ENCODE peak calls at places on chromosomes 16 and 17, in ten cellular contexts. N is PC-9, W is lung, T is psoas muscle, M is astrocyte of the spinal cord, Z is HL-60, U is bronchial epithelial cell, P is retinal pigment epithelial cell, A is GM23338, L is neural progenitor cell. F is an unnamed sample.

GRCh38 chr16:27387724-27388123 is 14.2 kb upstream of the IL21R start:
- DNase-seq in Z (no peak), N (no peak), L (no peak), P (no peak), A (no peak), T (no peak), U (no peak), M (no peak), W (no peak), F (no peak)

GRCh38 chr16:50677351-50677750 is 3.8 kb downstream of the SNX20 start:
- DNase-seq in A (peak), P (no peak), Z (no peak), W (no peak), L (no peak), M (no peak), N (no peak), U (no peak), T (no peak), F (peak)

GRCh38 chr17:42725143-42725542 is 19.7 kb downstream of the EZH1 start:
- DNase-seq in N (no peak), A (no peak), T (no peak), W (no peak), U (no peak), P (no peak), M (no peak), Z (no peak), L (no peak), F (no peak)

GRCh38 chr16:11264155-11264832 is 4.8 kb downstream of the TNP2 start:
- DNase-seq in W (no peak), T (no peak), U (no peak), A (no peak), L (no peak), P (no peak), Z (peak), M (no peak), N (no peak), F (no peak)

GRCh38 chr16:86604436-86605220 is 26.3 kb downstream of the FOXL1 start:
- DNase-seq in M (no peak), W (no peak), A (no peak), Z (no peak), U (no peak), N (no peak), P (no peak), L (no peak), T (no peak), F (no peak)

GRCh38 chr17:18960803-18961511 is 9.0 kb downstream of the SLC5A10 start:
- DNase-seq in T (peak), L (peak), U (peak), Z (peak), P (no peak), A (peak), W (peak), M (peak), N (no peak), F (peak)

GRCh38 chr17:41683441-41684007 is 5.2 kb upstream of the EIF1 start:
- DNase-seq in Z (no peak), M (no peak), L (no peak), W (no peak), T (peak), A (no peak), N (no peak), U (no peak), P (peak), F (no peak)

GRCh38 chr17:9284884-9285283 is 263.6 kb downstream of the NTN1 start:
- DNase-seq in T (no peak), W (no peak), Z (no peak), M (no peak), N (no peak), P (no peak), A (peak), U (no peak), L (no peak), F (no peak)

GRCh38 chr16:67082891-67083290 is 26.9 kb upstream of the PHAF1 start:
- DNase-seq in N (no peak), L (no peak), M (peak), W (no peak), A (no peak), T (no peak), U (no peak), P (no peak), Z (no peak), F (no peak)

GRCh38 chr17:29929544-29930398 is at the start of gene SSH2:
- DNase-seq in Z (peak), P (no peak), W (peak), A (peak), L (peak), U (peak), N (peak), M (peak), T (peak), F (peak)

GRCh38 chr17:42104264-42104663 is 6.0 kb upstream of the ZNF385C start:
- DNase-seq in M (no peak), T (no peak), W (no peak), Z (no peak), P (no peak), U (no peak), N (no peak), A (no peak), L (no peak), F (no peak)

GRCh38 chr17:67443931-67444597 is 67.0 kb downstream of the PITPNC1 start:
- DNase-seq in U (no peak), P (no peak), N (no peak), M (peak), A (no peak), L (no peak), W (no peak), T (no peak), Z (no peak), F (no peak)

GRCh38 chr17:80265205-80266068 is 4.8 kb downstream of the RNF213 start:
- DNase-seq in L (no peak), U (no peak), P (no peak), N (no peak), W (peak), A (no peak), T (no peak), Z (no peak), M (no peak), F (no peak)

GRCh38 chr16:47461598-47462266 is 601 bp downstream of the PHKB start:
- DNase-seq in T (no peak), P (peak), A (peak), L (peak), W (peak), M (peak), Z (peak), N (peak), U (peak), F (no peak)

GRCh38 chr17:78723001-78723796 is 58.9 kb downstream of the CYTH1 start:
- DNase-seq in U (no peak), Z (no peak), L (peak), A (peak), P (no peak), T (peak), W (no peak), N (no peak), M (peak), F (no peak)
- H3K4me3 ChIP-seq in U (no peak), Z (no peak), L (peak), A (peak), P (peak), T (peak), W (no peak), N (no peak), M (peak), F (peak)

DNA sequence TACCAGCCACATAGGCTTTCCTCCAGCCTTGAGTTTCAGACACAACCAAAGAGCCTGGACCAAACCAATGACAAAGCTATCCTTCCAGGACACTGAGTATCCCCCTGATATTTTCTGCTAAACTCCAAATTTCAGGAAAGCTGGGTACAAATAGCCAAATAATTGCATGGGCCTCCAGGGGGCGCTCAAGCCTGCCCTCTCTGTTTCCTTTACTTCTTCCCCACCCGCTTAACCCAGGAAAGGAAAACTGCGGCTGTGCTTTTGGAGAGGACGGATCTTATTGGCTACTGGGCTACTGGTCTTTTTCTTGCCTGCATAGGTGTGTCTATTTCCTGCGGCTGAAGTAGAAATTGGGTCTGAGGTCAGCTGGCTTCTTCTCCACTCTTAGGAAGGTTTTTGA is 30.1 kb downstream of the GNGT2 start:
- DNase-seq in N (no peak), M (peak), L (peak), U (peak), P (no peak), Z (peak), T (peak), W (peak), A (peak), F (peak)
- TF ChIP-seq CTCF in N (peak), M (peak), L (peak), U (peak), P (peak), Z (peak), T (peak), W (peak), A (peak), F (peak)

GRCh38 chr17:37462492-37462891 is 27.2 kb upstream of the DUSP14 start:
- DNase-seq in U (no peak), Z (no peak), T (no peak), P (no peak), W (no peak), M (no peak), L (no peak), A (no peak), N (no peak), F (no peak)
- H3K4me3 ChIP-seq in U (no peak), Z (no peak), T (no peak), P (no peak), W (no peak), M (no peak), L (no peak), A (no peak), N (no peak), F (no peak)

GRCh38 chr17:1484586-1485310 is 7.7 kb downstream of the MYO1C start:
- DNase-seq in W (peak), Z (no peak), A (peak), T (peak), U (peak), L (peak), M (peak), N (peak), P (no peak), F (peak)
- TF ChIP-seq CTCF in W (no peak), Z (no peak), A (no peak), T (no peak), U (no peak), L (peak), M (peak), N (no peak), P (peak), F (no peak)

DNA sequence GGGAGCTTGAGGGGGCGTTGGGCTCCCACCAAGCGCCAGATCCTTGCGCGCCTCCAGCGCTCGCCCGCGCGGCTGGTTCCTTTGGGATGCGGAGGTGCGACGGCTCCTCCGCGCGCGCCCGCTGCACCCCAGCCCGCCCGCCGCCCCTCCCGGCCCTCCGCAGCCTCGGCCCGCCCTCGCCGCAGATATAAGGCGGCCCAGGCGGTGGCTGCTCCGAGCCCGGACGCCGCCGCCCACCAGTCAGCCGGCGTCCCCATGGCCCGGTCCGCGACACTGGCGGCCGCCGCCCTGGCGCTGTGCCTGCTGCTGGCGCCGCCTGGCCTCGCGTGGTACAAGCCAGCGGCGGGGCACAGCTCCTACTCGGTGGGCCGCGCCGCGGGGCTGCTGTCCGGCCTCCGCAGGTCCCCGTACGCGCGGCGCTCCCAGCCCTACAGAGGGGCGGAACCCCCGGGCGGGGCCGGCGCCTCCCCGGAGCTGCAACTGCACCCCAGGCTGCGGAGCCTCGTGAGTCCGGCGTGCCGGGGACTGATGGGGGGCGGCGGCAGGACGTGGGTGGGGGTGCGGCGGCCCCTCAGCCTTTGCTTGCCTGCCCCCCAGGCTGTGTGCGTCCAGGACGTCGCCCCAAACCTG is at the start of gene NPB:
- DNase-seq in T (no peak), P (no peak), M (no peak), U (no peak), W (no peak), Z (no peak), N (no peak), A (peak), L (peak), F (no peak)
- H3K4me3 ChIP-seq in T (peak), P (peak), M (peak), U (peak), W (no peak), Z (no peak), N (no peak), A (peak), L (peak), F (peak)

GRCh38 chr17:76683011-76683755 is 27.6 kb downstream of the MXRA7 start:
- DNase-seq in T (no peak), L (peak), Z (no peak), W (no peak), P (no peak), M (no peak), N (no peak), A (peak), U (no peak), F (no peak)
- TF ChIP-seq CTCF in T (no peak), L (peak), Z (peak), W (no peak), P (peak), M (peak), N (no peak), A (peak), U (no peak), F (no peak)

DNA sequence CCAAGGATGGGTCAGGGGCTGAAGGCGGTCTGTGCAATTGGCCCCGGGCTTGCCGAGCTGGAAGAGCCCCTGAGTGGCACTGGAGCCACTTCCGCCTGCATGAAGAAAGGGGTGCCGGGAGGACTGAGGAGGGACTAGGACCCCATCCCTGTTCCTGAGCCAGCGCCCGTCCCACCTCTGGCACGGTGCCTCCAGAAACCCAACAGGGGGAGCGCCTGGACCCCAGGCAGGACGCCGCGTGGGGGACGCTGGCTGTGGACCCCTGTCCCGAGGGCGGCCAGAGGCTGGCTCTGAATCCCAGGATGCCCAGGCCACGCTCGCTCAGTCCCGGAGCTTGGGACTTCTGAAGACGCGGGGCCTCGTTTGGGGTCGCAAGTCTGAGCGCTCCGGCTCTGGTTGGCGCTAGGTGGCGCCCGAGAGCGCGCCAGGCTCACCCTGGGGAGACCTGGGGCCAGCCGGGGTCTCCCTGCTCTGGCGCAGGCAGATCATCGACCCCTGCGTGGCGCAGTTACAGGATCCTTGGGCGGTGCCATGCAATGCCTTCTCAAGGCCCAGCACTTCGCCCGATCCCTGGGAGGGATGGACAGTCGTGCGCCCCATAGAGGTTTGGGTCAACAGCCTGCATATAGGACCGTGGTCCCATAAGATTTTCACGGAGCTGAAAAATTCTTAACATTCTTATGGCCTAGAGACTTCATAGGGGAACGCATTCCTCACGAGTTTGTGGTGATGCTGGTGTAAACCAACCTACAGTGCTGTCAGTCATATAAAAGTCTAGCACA is 58.5 kb upstream of the CREBBP start:
- DNase-seq in L (peak), T (peak), M (peak), U (no peak), W (no peak), A (peak), Z (peak), N (peak), P (peak), F (no peak)
- H3K4me3 ChIP-seq in L (peak), T (peak), M (peak), U (peak), W (peak), A (peak), Z (peak), N (no peak), P (peak), F (peak)

GRCh38 chr16:30063893-30064745 is 1.4 kb upstream of the ALDOA start:
- DNase-seq in M (peak), Z (peak), L (peak), A (peak), T (peak), U (peak), N (peak), P (no peak), W (peak), F (peak)
- TF ChIP-seq CTCF in M (peak), Z (peak), L (peak), A (peak), T (peak), U (peak), N (peak), P (peak), W (peak), F (peak)

F was measured in tibial artery.